ENCODE peak calls at places on chromosomes 5 and 9, in eight cellular contexts. One of them, this sample, is unnamed.

GRCh38 chr9:98559568-98559967 is 149.2 kb downstream of the GABBR2 start:
- DNase-seq in A549: no peak
- DNase-seq in NCI-H774: no peak
- DNase-seq in activated T-helper 1 cell treated with Interleukin-2 at 50 U/mL for 16 hours: no peak
- DNase-seq in dorsolateral prefrontal cortex: no peak
- DNase-seq in A673: no peak
- DNase-seq in substantia nigra: no peak
- DNase-seq in stimulated activated CD8-positive, alpha-beta memory T cell treated with anti-CD3 and anti-CD28 coated beads, Interleukin-2, amount 100 ng/mL, for 1 hour: no peak
- DNase-seq in this sample: no peak

GRCh38 chr9:135644631-135645218 is 5.4 kb upstream of the GLT6D1 start:
- DNase-seq in A673: no peak
- DNase-seq in activated T-helper 1 cell treated with Interleukin-2 at 50 U/mL for 16 hours: no peak
- DNase-seq in stimulated activated CD8-positive, alpha-beta memory T cell treated with anti-CD3 and anti-CD28 coated beads, Interleukin-2, amount 100 ng/mL, for 1 hour: no peak
- DNase-seq in dorsolateral prefrontal cortex: no peak
- DNase-seq in A549: no peak
- DNase-seq in NCI-H774: no peak
- DNase-seq in substantia nigra: no peak
- DNase-seq in this sample: no peak

GRCh38 chr9:129509508-129509907 is 111.4 kb downstream of the C9orf50 start:
- DNase-seq in A673: no peak
- DNase-seq in activated T-helper 1 cell treated with Interleukin-2 at 50 U/mL for 16 hours: no peak
- DNase-seq in NCI-H774: no peak
- DNase-seq in dorsolateral prefrontal cortex: no peak
- DNase-seq in stimulated activated CD8-positive, alpha-beta memory T cell treated with anti-CD3 and anti-CD28 coated beads, Interleukin-2, amount 100 ng/mL, for 1 hour: no peak
- DNase-seq in A549: no peak
- DNase-seq in substantia nigra: no peak
- DNase-seq in this sample: no peak

GRCh38 chr5:176788931-176789872 is 21.2 kb upstream of the UNC5A start:
- DNase-seq in dorsolateral prefrontal cortex: peak
- DNase-seq in A549: no peak
- DNase-seq in A673: no peak
- DNase-seq in activated T-helper 1 cell treated with Interleukin-2 at 50 U/mL for 16 hours: no peak
- DNase-seq in substantia nigra: no peak
- DNase-seq in stimulated activated CD8-positive, alpha-beta memory T cell treated with anti-CD3 and anti-CD28 coated beads, Interleukin-2, amount 100 ng/mL, for 1 hour: no peak
- DNase-seq in NCI-H774: no peak
- DNase-seq in this sample: no peak

GRCh38 chr9:80175286-80175906 is 603.6 kb downstream of the TLE4 start:
- DNase-seq in substantia nigra: no peak
- DNase-seq in dorsolateral prefrontal cortex: no peak
- DNase-seq in NCI-H774: peak
- DNase-seq in A673: peak
- DNase-seq in A549: peak
- DNase-seq in activated T-helper 1 cell treated with Interleukin-2 at 50 U/mL for 16 hours: no peak
- DNase-seq in stimulated activated CD8-positive, alpha-beta memory T cell treated with anti-CD3 and anti-CD28 coated beads, Interleukin-2, amount 100 ng/mL, for 1 hour: no peak
- DNase-seq in this sample: no peak

GRCh38 chr5:100409538-100409937 is 125.6 kb upstream of the FAM174A start:
- DNase-seq in dorsolateral prefrontal cortex: no peak
- DNase-seq in A549: no peak
- DNase-seq in A673: no peak
- DNase-seq in activated T-helper 1 cell treated with Interleukin-2 at 50 U/mL for 16 hours: no peak
- DNase-seq in stimulated activated CD8-positive, alpha-beta memory T cell treated with anti-CD3 and anti-CD28 coated beads, Interleukin-2, amount 100 ng/mL, for 1 hour: no peak
- DNase-seq in NCI-H774: no peak
- DNase-seq in substantia nigra: no peak
- DNase-seq in this sample: no peak

GRCh38 chr9:137460363-137461315 is 1.5 kb upstream of the NSMF start:
- DNase-seq in NCI-H774: no peak
- DNase-seq in activated T-helper 1 cell treated with Interleukin-2 at 50 U/mL for 16 hours: no peak
- DNase-seq in A549: no peak
- DNase-seq in stimulated activated CD8-positive, alpha-beta memory T cell treated with anti-CD3 and anti-CD28 coated beads, Interleukin-2, amount 100 ng/mL, for 1 hour: no peak
- DNase-seq in substantia nigra: no peak
- DNase-seq in dorsolateral prefrontal cortex: peak
- DNase-seq in A673: no peak
- DNase-seq in this sample: no peak

GRCh38 chr5:176816043-176816745 is 5.8 kb downstream of the UNC5A start:
- DNase-seq in activated T-helper 1 cell treated with Interleukin-2 at 50 U/mL for 16 hours: no peak
- DNase-seq in NCI-H774: peak
- DNase-seq in A673: no peak
- DNase-seq in stimulated activated CD8-positive, alpha-beta memory T cell treated with anti-CD3 and anti-CD28 coated beads, Interleukin-2, amount 100 ng/mL, for 1 hour: no peak
- DNase-seq in dorsolateral prefrontal cortex: no peak
- DNase-seq in substantia nigra: no peak
- DNase-seq in A549: no peak
- DNase-seq in this sample: no peak

GRCh38 chr9:77384406-77384805 is 207.1 kb downstream of the VPS13A start:
- DNase-seq in stimulated activated CD8-positive, alpha-beta memory T cell treated with anti-CD3 and anti-CD28 coated beads, Interleukin-2, amount 100 ng/mL, for 1 hour: no peak
- DNase-seq in activated T-helper 1 cell treated with Interleukin-2 at 50 U/mL for 16 hours: no peak
- DNase-seq in NCI-H774: no peak
- DNase-seq in A673: peak
- DNase-seq in dorsolateral prefrontal cortex: no peak
- DNase-seq in A549: no peak
- DNase-seq in substantia nigra: no peak
- DNase-seq in this sample: no peak

GRCh38 chr5:171924493-171925122 is 81.8 kb downstream of the FBXW11 start:
- DNase-seq in A549: no peak
- DNase-seq in NCI-H774: no peak
- DNase-seq in stimulated activated CD8-positive, alpha-beta memory T cell treated with anti-CD3 and anti-CD28 coated beads, Interleukin-2, amount 100 ng/mL, for 1 hour: no peak
- DNase-seq in activated T-helper 1 cell treated with Interleukin-2 at 50 U/mL for 16 hours: no peak
- DNase-seq in A673: no peak
- DNase-seq in substantia nigra: no peak
- DNase-seq in dorsolateral prefrontal cortex: no peak
- DNase-seq in this sample: no peak

GRCh38 chr5:126056362-126056761 is 366.8 kb upstream of the GRAMD2B start:
- DNase-seq in A549: no peak
- DNase-seq in activated T-helper 1 cell treated with Interleukin-2 at 50 U/mL for 16 hours: no peak
- DNase-seq in dorsolateral prefrontal cortex: no peak
- DNase-seq in stimulated activated CD8-positive, alpha-beta memory T cell treated with anti-CD3 and anti-CD28 coated beads, Interleukin-2, amount 100 ng/mL, for 1 hour: no peak
- DNase-seq in A673: no peak
- DNase-seq in NCI-H774: no peak
- DNase-seq in substantia nigra: no peak
- DNase-seq in this sample: no peak

GRCh38 chr9:37650873-37651768 is at the start of gene FRMPD1:
- DNase-seq in dorsolateral prefrontal cortex: peak
- DNase-seq in stimulated activated CD8-positive, alpha-beta memory T cell treated with anti-CD3 and anti-CD28 coated beads, Interleukin-2, amount 100 ng/mL, for 1 hour: no peak
- DNase-seq in substantia nigra: peak
- DNase-seq in activated T-helper 1 cell treated with Interleukin-2 at 50 U/mL for 16 hours: peak
- DNase-seq in A549: peak
- DNase-seq in NCI-H774: peak
- DNase-seq in A673: peak
- DNase-seq in this sample: no peak

GRCh38 chr5:172048539-172049101 is 42.2 kb upstream of the FBXW11 start:
- DNase-seq in A673: no peak
- DNase-seq in A549: no peak
- DNase-seq in NCI-H774: no peak
- DNase-seq in activated T-helper 1 cell treated with Interleukin-2 at 50 U/mL for 16 hours: no peak
- DNase-seq in stimulated activated CD8-positive, alpha-beta memory T cell treated with anti-CD3 and anti-CD28 coated beads, Interleukin-2, amount 100 ng/mL, for 1 hour: no peak
- DNase-seq in substantia nigra: no peak
- DNase-seq in dorsolateral prefrontal cortex: no peak
- DNase-seq in this sample: no peak

GRCh38 chr5:132774406-132774805 is 2.6 kb downstream of the SEPTIN8 start:
- DNase-seq in A673: no peak
- DNase-seq in substantia nigra: no peak
- DNase-seq in NCI-H774: no peak
- DNase-seq in activated T-helper 1 cell treated with Interleukin-2 at 50 U/mL for 16 hours: no peak
- DNase-seq in A549: no peak
- DNase-seq in dorsolateral prefrontal cortex: no peak
- DNase-seq in stimulated activated CD8-positive, alpha-beta memory T cell treated with anti-CD3 and anti-CD28 coated beads, Interleukin-2, amount 100 ng/mL, for 1 hour: no peak
- DNase-seq in this sample: no peak

GRCh38 chr9:77883846-77884771 is 147.5 kb downstream of the GNAQ start:
- DNase-seq in substantia nigra: no peak
- DNase-seq in dorsolateral prefrontal cortex: no peak
- DNase-seq in A549: no peak
- DNase-seq in A673: peak
- DNase-seq in NCI-H774: no peak
- DNase-seq in stimulated activated CD8-positive, alpha-beta memory T cell treated with anti-CD3 and anti-CD28 coated beads, Interleukin-2, amount 100 ng/mL, for 1 hour: no peak
- DNase-seq in activated T-helper 1 cell treated with Interleukin-2 at 50 U/mL for 16 hours: no peak
- DNase-seq in this sample: no peak

GRCh38 chr5:65263291-65263690 is 218.4 kb downstream of the ADAMTS6 start:
- DNase-seq in stimulated activated CD8-positive, alpha-beta memory T cell treated with anti-CD3 and anti-CD28 coated beads, Interleukin-2, amount 100 ng/mL, for 1 hour: no peak
- DNase-seq in substantia nigra: no peak
- DNase-seq in NCI-H774: no peak
- DNase-seq in A673: no peak
- DNase-seq in dorsolateral prefrontal cortex: no peak
- DNase-seq in A549: no peak
- DNase-seq in activated T-helper 1 cell treated with Interleukin-2 at 50 U/mL for 16 hours: no peak
- DNase-seq in this sample: no peak

GRCh38 chr5:169280696-169281095 is 20.2 kb downstream of the SLIT3 start:
- DNase-seq in activated T-helper 1 cell treated with Interleukin-2 at 50 U/mL for 16 hours: no peak
- DNase-seq in A549: no peak
- DNase-seq in NCI-H774: no peak
- DNase-seq in substantia nigra: no peak
- DNase-seq in A673: no peak
- DNase-seq in dorsolateral prefrontal cortex: no peak
- DNase-seq in stimulated activated CD8-positive, alpha-beta memory T cell treated with anti-CD3 and anti-CD28 coated beads, Interleukin-2, amount 100 ng/mL, for 1 hour: no peak
- DNase-seq in this sample: no peak

GRCh38 chr5:77957-78804 is 13.8 kb upstream of the PLEKHG4B start:
- DNase-seq in NCI-H774: no peak
- DNase-seq in substantia nigra: no peak
- DNase-seq in A673: peak
- DNase-seq in A549: peak
- DNase-seq in stimulated activated CD8-positive, alpha-beta memory T cell treated with anti-CD3 and anti-CD28 coated beads, Interleukin-2, amount 100 ng/mL, for 1 hour: no peak
- DNase-seq in activated T-helper 1 cell treated with Interleukin-2 at 50 U/mL for 16 hours: no peak
- DNase-seq in dorsolateral prefrontal cortex: no peak
- DNase-seq in this sample: no peak

GRCh38 chr5:16742938-16743337 is 126.1 kb upstream of the RETREG1 start:
- DNase-seq in activated T-helper 1 cell treated with Interleukin-2 at 50 U/mL for 16 hours: no peak
- DNase-seq in NCI-H774: no peak
- DNase-seq in substantia nigra: no peak
- DNase-seq in stimulated activated CD8-positive, alpha-beta memory T cell treated with anti-CD3 and anti-CD28 coated beads, Interleukin-2, amount 100 ng/mL, for 1 hour: no peak
- DNase-seq in A673: no peak
- DNase-seq in dorsolateral prefrontal cortex: no peak
- DNase-seq in A549: no peak
- DNase-seq in this sample: no peak

This sample was measured in esophagus squamous epithelium.